ENCODE peak calls at places on chromosomes 3 and 15, in seven cellular contexts. B, H, Z, N, X, K and E are unnamed samples.
A peak's percentile ranks its signal among the peaks of the same experiment; 100 is the strongest.

GRCh38 chr3:20546636-20547035 is 360.6 kb upstream of the SGO1 start:
- DNase-seq in B (no peak), H (no peak), Z (no peak), N (no peak), X (no peak), K (no peak), E (no peak)

GRCh38 chr3:29668728-29669127 is 387.9 kb downstream of the RBMS3 start:
- DNase-seq in B (no peak), H (no peak), Z (no peak), N (no peak), X (no peak), K (no peak), E (no peak)

GRCh38 chr3:183541738-183542137 is 13.8 kb downstream of the KLHL6 start:
- DNase-seq in B (no peak), H (no peak), Z (no peak), N (no peak), X (no peak), K (no peak), E (no peak)

GRCh38 chr15:88345962-88346361 is 89.4 kb upstream of the NTRK3 start:
- DNase-seq in B (no peak), H (no peak), Z (no peak), N (no peak), X (no peak), K (no peak), E (no peak)

GRCh38 chr3:150605998-150606641 is 3.0 kb downstream of the SELENOT start:
- DNase-seq in B (peak; percentile 67), H (no peak), Z (no peak), N (peak; percentile 27), X (no peak), K (no peak), E (no peak)

GRCh38 chr3:123105201-123106189 is 38.7 kb downstream of the PDIA5 start:
- DNase-seq in B (peak; percentile 79), H (no peak), Z (no peak), N (peak; percentile 83), X (no peak), K (no peak), E (no peak)

GRCh38 chr3:62260655-62261054 is 112.7 kb downstream of the FEZF2 start:
- DNase-seq in B (no peak), H (no peak), Z (no peak), N (no peak), X (no peak), K (no peak), E (no peak)

GRCh38 chr3:930866-931265 is 162.0 kb upstream of the CNTN6 start:
- DNase-seq in B (no peak), H (no peak), Z (no peak), N (no peak), X (no peak), K (no peak), E (no peak)

GRCh38 chr15:65547841-65548240 is 17.6 kb downstream of the HACD3 start:
- DNase-seq in B (no peak), H (no peak), Z (no peak), N (no peak), X (no peak), K (no peak), E (no peak)

GRCh38 chr15:79091204-79091867 is 756 bp upstream of the RASGRF1 start:
- DNase-seq in B (no peak), H (peak; percentile 35), Z (no peak), N (no peak), X (no peak), K (no peak), E (no peak)

GRCh38 chr3:152026033-152026556 is 152.7 kb downstream of the SUCNR1 start:
- DNase-seq in B (no peak), H (no peak), Z (no peak), N (no peak), X (no peak), K (no peak), E (peak; percentile 24)

DNA sequence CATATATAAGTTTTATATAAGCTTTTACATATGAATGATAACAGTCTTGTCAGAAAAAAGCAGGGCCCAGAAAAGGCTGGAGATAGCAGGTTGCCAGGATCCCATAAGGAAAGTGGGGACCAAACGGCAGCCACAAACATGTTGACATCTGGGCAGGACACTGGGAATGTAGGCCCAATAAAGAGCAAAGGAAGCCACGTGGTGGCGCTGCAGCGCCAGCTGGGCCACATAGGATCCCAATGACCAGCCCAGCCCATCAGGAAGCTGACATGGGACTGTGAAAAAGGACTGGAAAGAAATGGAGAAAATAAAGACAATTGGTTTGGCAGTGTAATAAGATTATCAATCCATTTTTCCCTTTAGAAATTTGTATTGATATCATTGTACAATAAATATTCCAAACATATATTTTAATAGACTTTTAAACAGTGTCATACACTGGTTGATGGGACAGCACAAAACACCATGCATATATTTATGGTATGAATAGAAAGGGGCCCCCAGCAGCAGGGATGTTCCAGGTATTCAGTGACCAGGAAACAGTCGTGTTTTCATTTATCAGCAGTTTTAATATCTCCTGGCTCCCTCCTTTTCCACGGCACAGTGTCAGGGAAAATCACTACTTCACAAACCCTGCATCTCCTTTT is 89.0 kb upstream of the STRIT1 start:
- DNase-seq in B (no peak), H (no peak), Z (no peak), N (peak; percentile 53), X (peak; percentile 93), K (peak; percentile 69), E (no peak)
- H3K27ac ChIP-seq in B (no peak overlapping the region), H (no peak overlapping the region), Z (no peak overlapping the region), N (no peak overlapping the region), X (no peak overlapping the region), K (no peak overlapping the region), E (no peak overlapping the region)

GRCh38 chr3:36480916-36481648 is 100.8 kb downstream of the STAC start:
- DNase-seq in B (no peak), H (no peak), Z (no peak), N (no peak), X (no peak), K (no peak), E (no peak)
- H3K27ac ChIP-seq in B (no peak overlapping the region), H (no peak overlapping the region), Z (peak overlapping the region; percentile 48), N (no peak overlapping the region), X (no peak overlapping the region), K (peak overlapping the region; percentile 13), E (no peak overlapping the region)

GRCh38 chr3:49799761-49800160 is at the start of gene CDHR4:
- DNase-seq in B (no peak), H (peak; percentile 87), Z (no peak), N (no peak), X (no peak), K (no peak), E (peak; percentile 49)
- H3K27ac ChIP-seq in B (no peak within 1 kb of the TSS), H (no peak within 1 kb of the TSS), Z (no peak within 1 kb of the TSS), N (no peak within 1 kb of the TSS), X (no peak within 1 kb of the TSS), K (peak within 1 kb of the TSS; percentile 6), E (no peak within 1 kb of the TSS)

GRCh38 chr15:67136802-67137201 is 71.4 kb downstream of the SMAD3 start:
- DNase-seq in B (no peak), H (no peak), Z (no peak), N (no peak), X (no peak), K (peak; percentile 51), E (no peak)

GRCh38 chr15:67138946-67139855 is 73.8 kb downstream of the SMAD3 start:
- DNase-seq in B (no peak), H (no peak), Z (no peak), N (no peak), X (no peak), K (peak; percentile 39), E (no peak)

GRCh38 chr15:67140078-67140833 is 74.9 kb downstream of the SMAD3 start:
- DNase-seq in B (no peak), H (no peak), Z (no peak), N (no peak), X (no peak), K (peak; percentile 29), E (no peak)

GRCh38 chr15:67137319-67137718 is 71.9 kb downstream of the SMAD3 start:
- DNase-seq in B (no peak), H (no peak), Z (no peak), N (no peak), X (no peak), K (no peak), E (no peak)

DNA sequence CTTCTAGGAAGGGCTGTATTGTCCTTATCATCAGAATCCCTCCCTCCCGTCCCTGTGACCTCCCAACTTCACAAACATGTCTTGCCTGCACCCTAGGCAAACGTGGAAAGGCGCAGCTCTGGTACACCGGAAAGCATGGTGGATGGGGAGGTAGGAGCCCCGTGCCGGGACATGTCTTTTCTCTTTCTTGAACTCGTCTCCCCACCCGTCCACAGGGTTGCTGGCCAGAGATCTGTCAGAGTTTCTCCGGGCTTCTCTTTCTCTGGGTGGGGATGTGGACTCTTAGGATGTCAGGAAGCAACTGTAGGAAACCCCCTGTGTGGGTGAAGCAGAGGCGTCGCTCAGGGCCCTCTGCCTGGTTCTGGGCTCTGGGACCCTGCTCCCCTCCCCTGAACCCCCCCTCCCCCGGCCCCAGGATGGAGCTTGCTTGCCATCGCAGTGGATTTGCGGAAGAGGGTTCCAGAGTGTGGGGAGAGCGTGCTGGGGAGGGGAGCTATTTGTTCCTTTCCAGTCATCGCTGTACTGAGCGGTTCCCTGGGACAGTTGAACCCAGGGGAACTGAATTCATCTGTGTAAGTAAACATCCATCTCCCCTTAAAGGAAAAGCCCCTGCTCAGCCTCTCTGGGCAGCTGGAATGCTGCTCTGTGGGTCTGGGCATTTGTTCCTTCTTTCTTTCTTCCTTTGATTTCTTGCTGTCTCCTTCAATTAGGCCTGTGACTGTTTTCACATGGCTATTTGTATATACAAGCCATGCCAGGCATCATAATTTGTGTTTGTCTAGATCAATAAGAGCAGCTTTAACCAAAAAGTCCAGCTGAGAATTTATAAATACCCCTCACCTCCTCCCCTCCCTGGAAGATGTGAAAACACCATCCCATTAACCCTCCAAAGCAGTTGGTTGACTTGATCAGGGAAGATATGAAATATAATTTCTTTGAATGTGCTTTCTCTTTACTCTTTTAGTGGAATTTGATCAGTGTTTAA is 72.8 kb downstream of the SMAD3 start:
- DNase-seq in B (no peak), H (no peak), Z (no peak), N (no peak), X (no peak), K (peak; percentile 69), E (no peak)
- H3K27ac ChIP-seq in B (peak overlapping the region; percentile 41), H (peak overlapping the region; percentile 52), Z (peak overlapping the region; percentile 70), N (no peak overlapping the region), X (no peak overlapping the region), K (peak overlapping the region; percentile 69), E (peak overlapping the region; percentile 60)